ENCODE peak calls at places on chromosomes 12 and 14, in six cellular contexts. U is LoVo; T is bronchial epithelial cell; N is nephron progenitor cell; I is AG04450; B is stimulated activated CD8-positive, alpha-beta memory T cell treated with anti-CD3 and anti-CD28 coated beads, Interleukin-12 subunit alpha, Interleukin-12 subunit beta, amount 100 ng/mL, for 4 hours. O is an unnamed sample.

GRCh38 chr12:65464930-65465329 is 186.4 kb downstream of the MSRB3 start:
- DNase-seq in U (no peak), T (peak; percentile 33), N (no peak), I (peak; percentile 90), B (no peak), O (no peak)

GRCh38 chr12:1972856-1973317 is 31.4 kb downstream of the DCP1B start:
- DNase-seq in U (no peak), T (no peak), N (peak; percentile 10), I (peak; percentile 20), B (no peak), O (no peak)

GRCh38 chr12:69610126-69610525 is 581 bp downstream of the LRRC10 start:
- DNase-seq in U (no peak), T (no peak), N (no peak), I (no peak), B (no peak), O (no peak)

GRCh38 chr14:34161351-34162169 is 210.7 kb upstream of the EGLN3 start:
- DNase-seq in U (no peak), T (peak; percentile 92), N (no peak), I (no peak), B (no peak), O (no peak)

GRCh38 chr12:69578283-69578682 is 7.0 kb upstream of the CCT2 start:
- DNase-seq in U (no peak), T (no peak), N (no peak), I (no peak), B (no peak), O (no peak)

GRCh38 chr12:57896437-57897201 is 44.7 kb upstream of the ATP23 start:
- DNase-seq in U (no peak), T (peak; percentile 27), N (peak; percentile 77), I (peak; percentile 37), B (no peak), O (no peak)

GRCh38 chr12:78036889-78037288 is 206.2 kb downstream of the NAV3 start:
- DNase-seq in U (no peak), T (no peak), N (no peak), I (no peak), B (no peak), O (no peak)

GRCh38 chr14:69287096-69287991 is 27.4 kb downstream of the GALNT16 start:
- DNase-seq in U (no peak), T (no peak), N (no peak), I (no peak), B (no peak), O (no peak)

GRCh38 chr12:93078577-93078976 is 149.5 kb upstream of the EEA1 start:
- DNase-seq in U (no peak), T (no peak), N (no peak), I (no peak), B (no peak), O (no peak)

GRCh38 chr12:1922075-1922709 is 3.7 kb upstream of the CACNA2D4 start:
- DNase-seq in U (no peak), T (no peak), N (no peak), I (no peak), B (no peak), O (no peak)

GRCh38 chr12:52407918-52408317 is 1.8 kb upstream of the KRT82 start:
- DNase-seq in U (no peak), T (no peak), N (no peak), I (no peak), B (no peak), O (no peak)

GRCh38 chr14:24211311-24211710 is 2.0 kb downstream of the CHMP4A start:
- DNase-seq in U (no peak), T (no peak), N (no peak), I (no peak), B (no peak), O (no peak)

GRCh38 chr12:100987552-100988277 is 193.1 kb downstream of the ANO4 start:
- DNase-seq in U (no peak), T (peak; percentile 39), N (peak; percentile 45), I (peak; percentile 11), B (no peak), O (peak; percentile 19)

GRCh38 chr14:58151264-58151700 is 731 bp downstream of the ARMH4 start:
- DNase-seq in U (no peak), T (no peak), N (peak; percentile 30), I (no peak), B (no peak), O (no peak)

GRCh38 chr12:92108651-92109050 is 37.0 kb downstream of the BTG1 start:
- DNase-seq in U (no peak), T (peak; percentile 17), N (no peak), I (peak; percentile 36), B (no peak), O (no peak)

GRCh38 chr14:64768401-64769095 is 64.3 kb downstream of the PLEKHG3 start:
- DNase-seq in U (no peak), T (no peak), N (no peak), I (no peak), B (no peak), O (no peak)

GRCh38 chr12:118372541-118373495 is at the start of gene TAOK3:
- DNase-seq in U (peak; percentile 100), T (peak; percentile 88), N (peak; percentile 95), I (peak; percentile 96), B (peak; percentile 92), O (peak; percentile 97)

GRCh38 chr14:54440037-54440436 is 1.1 kb downstream of the CNIH1 start:
- DNase-seq in U (no peak), T (peak; percentile 5), N (no peak), I (no peak), B (no peak), O (no peak)